ENCODE peak calls at places on chromosomes 13 and 19, in seven cellular contexts. R is ovary, G is upper lobe of left lung, P is stomach, K is suprapubic skin, Z is transverse colon, S is sigmoid colon. M is an unnamed sample. For H3K27me3, the result is how much of the 10 kb centered on the place peaks cover.

GRCh38 chr19:14632286-14632685 is 42.4 kb downstream of the ADGRE3 start:
- DNase-seq in R (no peak), G (no peak), P (no peak), K (no peak), Z (no peak), S (no peak), M (no peak)

GRCh38 chr13:111344471-111345191 is 24.2 kb downstream of the TEX29 start:
- DNase-seq in R (no peak), G (peak), P (peak), K (no peak), Z (no peak), S (no peak), M (no peak)

GRCh38 chr19:37931941-37932655 is 25.1 kb downstream of the SIPA1L3 start:
- DNase-seq in R (peak), G (peak), P (peak), K (peak), Z (peak), S (peak), M (no peak)

GRCh38 chr19:39270091-39270871 is 2.1 kb downstream of the IFNL2 start:
- DNase-seq in R (no peak), G (no peak), P (no peak), K (peak), Z (no peak), S (no peak), M (no peak)

GRCh38 chr19:1133471-1133929 is 29.7 kb downstream of the GPX4 start:
- DNase-seq in R (peak), G (peak), P (peak), K (no peak), Z (peak), S (no peak), M (no peak)

GRCh38 chr19:51127755-51128154 is 3.0 kb downstream of the SIGLEC9 start:
- DNase-seq in R (no peak), G (peak), P (no peak), K (peak), Z (peak), S (peak), M (no peak)

GRCh38 chr13:55745828-55746227 is 1394.9 kb upstream of the PRR20A start:
- DNase-seq in R (no peak), G (no peak), P (no peak), K (no peak), Z (no peak), S (no peak), M (no peak)

GRCh38 chr19:48795855-48796142 is 15.0 kb downstream of the BCAT2 start:
- DNase-seq in R (peak), G (no peak), P (no peak), K (no peak), Z (peak), S (peak), M (no peak)

GRCh38 chr13:99269627-99270252 is 11.6 kb upstream of the GPR18 start:
- DNase-seq in R (no peak), G (no peak), P (no peak), K (no peak), Z (no peak), S (no peak), M (no peak)

GRCh38 chr13:94470126-94470525 is 9.4 kb downstream of the DCT start:
- DNase-seq in R (no peak), G (no peak), P (no peak), K (no peak), Z (no peak), S (no peak), M (no peak)

GRCh38 chr19:32649751-32650150 is 25.2 kb downstream of the ANKRD27 start:
- DNase-seq in R (no peak), G (no peak), P (no peak), K (no peak), Z (no peak), S (no peak), M (no peak)

GRCh38 chr13:69604698-69605097 is 502.9 kb upstream of the ATXN8OS start:
- DNase-seq in R (no peak), G (no peak), P (no peak), K (no peak), Z (no peak), S (no peak), M (no peak)

GRCh38 chr13:52428295-52428694 is 22.1 kb downstream of the VPS36 start:
- DNase-seq in R (no peak), G (no peak), P (peak), K (no peak), Z (no peak), S (no peak), M (no peak)

GRCh38 chr13:85313761-85314503 is 485.3 kb downstream of the SLITRK6 start:
- DNase-seq in R (no peak), G (no peak), P (no peak), K (no peak), Z (no peak), S (no peak), M (no peak)

GRCh38 chr13:38941353-38941945 is 49.2 kb downstream of the STOML3 start:
- DNase-seq in R (no peak), G (no peak), P (no peak), K (no peak), Z (no peak), S (no peak), M (no peak)

GRCh38 chr13:83883061-83883523 is 818 bp upstream of the SLITRK1 start:
- DNase-seq in R (no peak), G (no peak), P (no peak), K (no peak), Z (no peak), S (no peak), M (no peak)

GRCh38 chr13:71605744-71606143 is 261.3 kb downstream of the DACH1 start:
- DNase-seq in R (no peak), G (no peak), P (no peak), K (no peak), Z (no peak), S (no peak), M (no peak)

GRCh38 chr13:36685912-36686311 is 12.1 kb downstream of the SERTM1 start:
- DNase-seq in R (no peak), G (no peak), P (no peak), K (no peak), Z (no peak), S (no peak), M (no peak)

GRCh38 chr19:5954293-5954692 is 23.6 kb downstream of the RANBP3 start:
- DNase-seq in R (no peak), G (no peak), P (no peak), K (no peak), Z (no peak), S (no peak), M (no peak)

GRCh38 chr19:56660381-56661105 is 11.0 kb downstream of the ZNF835 start:
- DNase-seq in R (no peak), G (no peak), P (no peak), K (no peak), Z (no peak), S (no peak), M (no peak)

GRCh38 chr13:24610956-24611355 is 69.3 kb upstream of the ATP12A start:
- DNase-seq in R (no peak), G (no peak), P (no peak), K (no peak), Z (no peak), S (no peak), M (no peak)

GRCh38 chr19:55160128-55160985 is 2.8 kb upstream of the TNNI3 start:
- DNase-seq in R (peak), G (peak), P (peak), K (no peak), Z (peak), S (peak), M (peak)

GRCh38 chr19:34173145-34173956 is 1.0 kb downstream of the LSM14A start:
- DNase-seq in R (peak), G (peak), P (peak), K (no peak), Z (peak), S (no peak), M (peak)

GRCh38 chr13:50990540-50991506 is 81.2 kb downstream of the RNASEH2B start:
- DNase-seq in R (peak), G (no peak), P (no peak), K (no peak), Z (peak), S (peak), M (peak)

GRCh38 chr13:44565881-44566280 is 10.2 kb downstream of the TSC22D1 start:
- DNase-seq in R (no peak), G (no peak), P (no peak), K (no peak), Z (no peak), S (no peak), M (no peak)

GRCh38 chr13:113518080-113518803 is 27.7 kb upstream of the DCUN1D2 start:
- DNase-seq in R (no peak), G (no peak), P (no peak), K (no peak), Z (no peak), S (peak), M (no peak)

GRCh38 chr19:34644991-34645461 is 31.9 kb downstream of the SCGB2B2 start:
- DNase-seq in R (no peak), G (no peak), P (no peak), K (no peak), Z (no peak), S (no peak), M (no peak)

GRCh38 chr13:42027286-42027685 is 21.2 kb upstream of the DGKH start:
- DNase-seq in R (no peak), G (no peak), P (no peak), K (no peak), Z (no peak), S (no peak), M (no peak)

GRCh38 chr13:45325806-45326205 is 15.2 kb downstream of the TPT1 start:
- DNase-seq in R (no peak), G (peak), P (no peak), K (no peak), Z (no peak), S (no peak), M (peak)

GRCh38 chr13:41970022-41970421 is 9.1 kb upstream of the VWA8 start:
- DNase-seq in R (no peak), G (no peak), P (no peak), K (no peak), Z (no peak), S (no peak), M (no peak)

GRCh38 chr13:101049166-101049850 is 367.0 kb downstream of the NALCN start:
- DNase-seq in R (no peak), G (no peak), P (no peak), K (no peak), Z (no peak), S (no peak), M (no peak)

GRCh38 chr13:42041017-42041683 is 7.3 kb upstream of the DGKH start:
- DNase-seq in R (peak), G (peak), P (peak), K (no peak), Z (peak), S (peak), M (peak)

GRCh38 chr19:48568345-48568886 is 16.4 kb downstream of the SULT2B1 start:
- DNase-seq in R (peak), G (peak), P (peak), K (peak), Z (peak), S (peak), M (peak)

DNA sequence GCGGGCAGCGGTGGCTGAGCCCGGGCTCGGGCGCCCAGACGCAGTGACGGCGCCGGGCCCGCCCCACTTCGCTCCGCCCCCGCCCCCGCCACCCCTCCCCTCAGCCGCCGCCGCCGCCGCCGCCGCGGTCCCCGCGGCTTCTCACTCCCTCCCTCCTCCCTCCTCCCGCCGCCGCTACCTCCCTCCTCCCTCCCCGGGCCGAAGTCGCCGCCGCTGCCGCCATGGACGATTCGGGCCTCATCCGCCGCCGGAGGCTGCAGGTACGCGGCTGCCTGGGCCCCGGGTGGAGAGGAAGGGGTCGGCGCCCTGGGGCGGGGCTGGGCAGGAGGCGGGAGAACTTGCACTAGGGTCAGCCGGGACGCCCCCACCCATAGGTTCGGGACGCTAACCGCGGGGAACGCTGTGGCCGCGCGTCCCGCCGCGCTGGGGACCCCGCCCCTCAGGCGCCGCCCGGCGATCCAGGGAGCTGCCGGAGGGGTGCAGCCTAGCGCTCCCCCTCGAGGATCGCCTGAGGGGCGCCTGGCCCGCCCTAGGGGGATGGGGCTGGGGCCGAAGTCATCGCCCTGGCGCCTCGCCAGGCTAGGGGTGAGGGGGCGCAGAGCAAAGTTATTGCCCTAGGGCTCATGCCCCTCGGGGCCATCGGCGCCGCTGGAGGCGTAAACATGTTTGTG is 497 bp downstream of the RTBDN start:
- DNase-seq in R (no peak), G (no peak), P (peak), K (no peak), Z (peak), S (no peak), M (no peak)
- H3K27me3 ChIP-seq in R (under half), G (under half), P (half or more), K (half or more), Z (half or more), S (half or more), M (under half)

GRCh38 chr19:41671481-41671880 is 16.6 kb downstream of the CEACAM7 start:
- DNase-seq in R (no peak), G (no peak), P (no peak), K (no peak), Z (peak), S (no peak), M (no peak)
- TF ChIP-seq EP300 in R (no peak), G (no peak), P (no peak), K (no peak), Z (peak), S (no peak), M (no peak)

GRCh38 chr13:102295316-102296048 is 106.4 kb downstream of the FGF14 start:
- DNase-seq in R (no peak), G (no peak), P (no peak), K (no peak), Z (no peak), S (no peak), M (no peak)

GRCh38 chr13:102289606-102290005 is 112.2 kb downstream of the FGF14 start:
- DNase-seq in R (no peak), G (no peak), P (no peak), K (no peak), Z (no peak), S (no peak), M (no peak)

GRCh38 chr13:102293723-102294122 is 108.1 kb downstream of the FGF14 start:
- DNase-seq in R (no peak), G (no peak), P (no peak), K (no peak), Z (no peak), S (no peak), M (no peak)

GRCh38 chr13:102294407-102295018 is 107.3 kb downstream of the FGF14 start:
- DNase-seq in R (no peak), G (no peak), P (no peak), K (no peak), Z (no peak), S (no peak), M (no peak)

DNA sequence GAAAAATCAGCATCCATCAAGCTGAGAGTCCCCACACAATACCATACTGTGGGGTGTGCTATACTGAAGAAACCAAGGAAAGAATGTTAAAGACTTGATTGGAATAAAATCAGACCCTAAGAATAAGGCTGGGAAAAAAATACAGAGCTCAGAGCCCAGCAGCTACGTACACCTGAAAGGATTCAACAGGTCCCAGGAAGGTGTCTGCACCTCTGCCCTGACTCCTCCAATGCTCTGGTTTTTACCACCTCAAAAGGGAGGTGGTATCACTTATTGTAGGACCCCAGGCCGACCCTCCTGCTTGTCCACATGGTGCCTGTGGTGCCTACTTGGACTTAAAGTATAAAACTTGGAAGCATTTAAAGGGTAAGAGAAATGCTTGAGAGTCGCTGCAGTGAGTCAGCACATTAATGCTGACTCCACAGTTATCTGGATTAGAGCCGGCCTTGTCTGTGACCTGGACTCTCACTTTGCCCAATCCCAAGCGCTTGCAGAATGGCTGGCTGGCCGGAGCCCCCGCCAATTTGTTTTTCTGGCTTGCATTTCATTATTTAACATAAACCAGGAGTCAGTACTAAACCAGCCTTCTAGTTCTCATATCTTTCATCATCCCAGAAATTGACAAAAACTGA is 110.1 kb downstream of the FGF14 start:
- DNase-seq in R (no peak), G (no peak), P (no peak), K (no peak), Z (no peak), S (no peak), M (no peak)
- TF ChIP-seq POLR2A in R (no peak), G (no peak), P (no peak), K (no peak), Z (no peak), S (no peak), M (no peak)

GRCh38 chr19:30068528-30069395 is 126.7 kb downstream of the URI1 start:
- DNase-seq in R (no peak), G (no peak), P (peak), K (peak), Z (no peak), S (peak), M (no peak)
- H3K27me3 ChIP-seq in R (under half), G (under half), P (under half), K (under half), Z (under half), S (under half), M (under half)

GRCh38 chr19:7994114-7994513 is 11.3 kb downstream of the ELAVL1 start:
- DNase-seq in R (no peak), G (no peak), P (no peak), K (no peak), Z (no peak), S (no peak), M (no peak)
- TF ChIP-seq EP300 in R (no peak), G (no peak), P (no peak), K (no peak), Z (no peak), S (no peak), M (no peak)

GRCh38 chr19:4713384-4713951 is 10.2 kb downstream of the DPP9 start:
- DNase-seq in R (no peak), G (peak), P (peak), K (peak), Z (peak), S (peak), M (peak)
- TF ChIP-seq POLR2A in R (no peak), G (no peak), P (no peak), K (no peak), Z (peak), S (no peak), M (no peak)

GRCh38 chr19:53696951-53697350 is 65.2 kb downstream of the DPRX start:
- DNase-seq in R (no peak), G (no peak), P (no peak), K (no peak), Z (no peak), S (no peak), M (no peak)
- H3K27me3 ChIP-seq in R (under half), G (under half), P (under half), K (under half), Z (under half), S (under half), M (under half)

GRCh38 chr13:106958690-106959089 is 390.8 kb upstream of the ARGLU1 start:
- DNase-seq in R (no peak), G (no peak), P (no peak), K (no peak), Z (no peak), S (no peak), M (no peak)

GRCh38 chr13:106967391-106967790 is 399.5 kb upstream of the ARGLU1 start:
- DNase-seq in R (no peak), G (no peak), P (no peak), K (no peak), Z (no peak), S (no peak), M (no peak)

GRCh38 chr13:106961219-106961618 is 393.3 kb upstream of the ARGLU1 start:
- DNase-seq in R (no peak), G (no peak), P (no peak), K (no peak), Z (no peak), S (no peak), M (no peak)

GRCh38 chr13:106963151-106963550 is 395.2 kb upstream of the ARGLU1 start:
- DNase-seq in R (no peak), G (no peak), P (no peak), K (no peak), Z (no peak), S (no peak), M (no peak)
- TF ChIP-seq EP300 in R (no peak), G (no peak), P (no peak), K (no peak), Z (no peak), S (no peak), M (no peak)

M was measured in tibial nerve.